ENCODE peak calls at places on chromosome 3, in four cellular contexts. One of them, this sample, is unnamed.
A peak's percentile ranks its signal among the peaks of the same experiment; 100 is the strongest.

GRCh38 chr3:138560501-138560900 is 33.6 kb downstream of the CEP70 start:
- DNase-seq in thoracic aorta: no peak
- DNase-seq in brain microvascular endothelial cell: no peak
- DNase-seq in NCI-H2171 treated with DMSO at 0.1 percent for 48 hours: no peak
- DNase-seq in this sample: no peak

GRCh38 chr3:52069891-52070290 is 13.5 kb upstream of the DUSP7 start:
- DNase-seq in NCI-H2171 treated with DMSO at 0.1 percent for 48 hours: no peak
- DNase-seq in brain microvascular endothelial cell: no peak
- DNase-seq in thoracic aorta: no peak
- DNase-seq in this sample: no peak

GRCh38 chr3:114121996-114122709 is 56.7 kb downstream of the DRD3 start:
- DNase-seq in thoracic aorta: no peak
- DNase-seq in brain microvascular endothelial cell: peak; percentile 54
- DNase-seq in NCI-H2171 treated with DMSO at 0.1 percent for 48 hours: no peak
- DNase-seq in this sample: no peak

GRCh38 chr3:136196064-136196400 is at the start of gene MSL2:
- DNase-seq in brain microvascular endothelial cell: no peak
- DNase-seq in NCI-H2171 treated with DMSO at 0.1 percent for 48 hours: no peak
- DNase-seq in thoracic aorta: no peak
- DNase-seq in this sample: peak; percentile 93

GRCh38 chr3:177673105-177673804 is 476.0 kb upstream of the TBL1XR1 start:
- DNase-seq in thoracic aorta: no peak
- DNase-seq in brain microvascular endothelial cell: peak; percentile 86
- DNase-seq in NCI-H2171 treated with DMSO at 0.1 percent for 48 hours: no peak
- DNase-seq in this sample: no peak

GRCh38 chr3:172568713-172569112 is 45.5 kb upstream of the TNFSF10 start:
- DNase-seq in thoracic aorta: no peak
- DNase-seq in brain microvascular endothelial cell: no peak
- DNase-seq in NCI-H2171 treated with DMSO at 0.1 percent for 48 hours: no peak
- DNase-seq in this sample: no peak

GRCh38 chr3:110773413-110773954 is 298.1 kb upstream of the NECTIN3 start:
- DNase-seq in thoracic aorta: no peak
- DNase-seq in NCI-H2171 treated with DMSO at 0.1 percent for 48 hours: no peak
- DNase-seq in brain microvascular endothelial cell: peak; percentile 92
- DNase-seq in this sample: no peak

GRCh38 chr3:67647390-67647878 is 7.0 kb downstream of the SUCLG2 start:
- DNase-seq in brain microvascular endothelial cell: peak; percentile 99
- DNase-seq in thoracic aorta: no peak
- DNase-seq in NCI-H2171 treated with DMSO at 0.1 percent for 48 hours: no peak
- DNase-seq in this sample: no peak

GRCh38 chr3:116423365-116423764 is 21.9 kb downstream of the LSAMP start:
- DNase-seq in thoracic aorta: no peak
- DNase-seq in brain microvascular endothelial cell: no peak
- DNase-seq in NCI-H2171 treated with DMSO at 0.1 percent for 48 hours: peak; percentile 88
- DNase-seq in this sample: no peak

GRCh38 chr3:32018723-32019564 is 37.4 kb downstream of the ZNF860 start:
- DNase-seq in NCI-H2171 treated with DMSO at 0.1 percent for 48 hours: peak; percentile 28
- DNase-seq in brain microvascular endothelial cell: peak; percentile 28
- DNase-seq in thoracic aorta: no peak
- DNase-seq in this sample: no peak